ENCODE peak calls at places on chromosomes 2 and 18, in six cellular contexts. U is anterior cingulate cortex, V is endothelial cell, Y is germinal center, K is neuronal stem cell, B is GM03348. H is an unnamed sample.

GRCh38 chr18:27143580-27144287 is 41.4 kb downstream of the CHST9 start:
- DNase-seq in V (no peak), Y (no peak), U (no peak), K (no peak), B (no peak), H (no peak)

GRCh38 chr18:58195278-58195721 is 151.3 kb downstream of the NEDD4L start:
- DNase-seq in U (peak; percentile 20), Y (peak; percentile 68), B (no peak), V (peak; percentile 23), K (no peak), H (no peak)

GRCh38 chr2:237198144-237198900 is 112.6 kb downstream of the COPS8 start:
- DNase-seq in K (no peak), U (no peak), V (no peak), B (no peak), Y (no peak), H (peak; percentile 76)

GRCh38 chr2:103526757-103527156 is 764.9 kb downstream of the TMEM182 start:
- DNase-seq in Y (no peak), U (no peak), K (no peak), V (no peak), B (no peak), H (no peak)

GRCh38 chr2:201257381-201257940 is 2.9 kb upstream of the CASP8 start:
- DNase-seq in B (peak; percentile 48), K (no peak), U (no peak), V (peak; percentile 48), Y (peak; percentile 79), H (no peak)

GRCh38 chr2:42200534-42201227 is 31.5 kb downstream of the EML4 start:
- DNase-seq in Y (no peak), U (no peak), B (peak; percentile 60), V (no peak), K (no peak), H (peak; percentile 69)

GRCh38 chr18:24234330-24234729 is 95.5 kb downstream of the CABYR start:
- DNase-seq in Y (no peak), B (no peak), V (no peak), K (no peak), U (no peak), H (no peak)

GRCh38 chr2:179460530-179460929 is 195.9 kb upstream of the SESTD1 start:
- DNase-seq in V (no peak), Y (no peak), K (no peak), U (no peak), B (peak; percentile 60), H (peak; percentile 95)

GRCh38 chr18:34971313-34971712 is 69.9 kb upstream of the MAPRE2 start:
- DNase-seq in V (no peak), B (no peak), Y (no peak), K (no peak), U (no peak), H (peak; percentile 36)

GRCh38 chr2:70919672-70920366 is 15.9 kb upstream of the ATP6V1B1 start:
- DNase-seq in U (peak; percentile 43), K (peak; percentile 83), V (peak; percentile 96), Y (peak; percentile 68), B (peak; percentile 88), H (peak; percentile 47)

GRCh38 chr2:28488858-28489575 is 6.8 kb upstream of the PLB1 start:
- DNase-seq in U (no peak), K (no peak), V (no peak), Y (no peak), B (no peak), H (no peak)

GRCh38 chr2:74414913-74415761 is 6.3 kb downstream of the C2orf81 start:
- DNase-seq in Y (peak; percentile 59), B (peak; percentile 71), K (no peak), U (no peak), V (peak; percentile 53), H (no peak)

GRCh38 chr18:79493211-79493800 is 97.6 kb downstream of the NFATC1 start:
- DNase-seq in Y (no peak), U (no peak), B (no peak), V (no peak), K (no peak), H (no peak)

GRCh38 chr2:38720613-38721241 is 30.4 kb downstream of the SRSF7 start:
- DNase-seq in U (peak; percentile 18), Y (no peak), V (no peak), B (peak; percentile 84), K (no peak), H (peak; percentile 100)

GRCh38 chr2:232385660-232386489 is 7.3 kb downstream of the ALPP start:
- DNase-seq in U (no peak), K (no peak), V (no peak), Y (no peak), B (peak; percentile 75), H (peak; percentile 95)

GRCh38 chr2:226057914-226058313 is 658.4 kb downstream of the NYAP2 start:
- DNase-seq in B (no peak), U (no peak), V (no peak), K (no peak), Y (no peak), H (no peak)

GRCh38 chr2:10717630-10718029 is 3.8 kb upstream of the ATP6V1C2 start:
- DNase-seq in B (peak; percentile 81), U (no peak), Y (no peak), K (no peak), V (no peak), H (peak; percentile 67)

GRCh38 chr2:28080911-28081310 is 190.4 kb downstream of the BABAM2 start:
- DNase-seq in K (no peak), B (peak; percentile 51), U (no peak), Y (no peak), V (no peak), H (peak; percentile 36)

GRCh38 chr18:59502222-59502898 is 143.3 kb upstream of the LMAN1 start:
- DNase-seq in B (peak; percentile 73), V (no peak), K (no peak), U (no peak), Y (no peak), H (peak; percentile 85)

GRCh38 chr2:68318686-68319396 is 908 bp downstream of the CNRIP1 start:
- DNase-seq in V (peak; percentile 37), B (peak; percentile 52), Y (no peak), U (peak; percentile 59), K (peak; percentile 5), H (no peak)

GRCh38 chr18:25834061-25834460 is 256.4 kb downstream of the SS18 start:
- DNase-seq in U (no peak), K (no peak), V (no peak), B (no peak), Y (no peak), H (no peak)

GRCh38 chr18:66752733-66753132 is 148.8 kb upstream of the CDH19 start:
- DNase-seq in K (no peak), V (no peak), Y (no peak), U (no peak), B (no peak), H (no peak)

GRCh38 chr2:158346041-158346440 is 110.5 kb downstream of the CCDC148 start:
- DNase-seq in U (no peak), V (no peak), B (no peak), Y (no peak), K (peak; percentile 2), H (no peak)

GRCh38 chr2:159891917-159892691 is 94.1 kb upstream of the CD302 start:
- DNase-seq in B (peak; percentile 33), U (no peak), K (no peak), V (no peak), Y (no peak), H (peak; percentile 82)

GRCh38 chr2:236748801-236749200 is 179.2 kb downstream of the ACKR3 start:
- DNase-seq in V (no peak), B (no peak), Y (no peak), U (no peak), K (no peak), H (no peak)

GRCh38 chr2:203510941-203511305 is 24.2 kb downstream of the RAPH1 start:
- DNase-seq in B (peak; percentile 13), V (no peak), Y (peak; percentile 27), U (no peak), K (no peak), H (peak; percentile 69)

GRCh38 chr2:67397143-67397986 is at the start of gene ETAA1:
- DNase-seq in B (peak; percentile 99), U (peak; percentile 85), K (peak; percentile 87), V (peak; percentile 93), Y (peak; percentile 98), H (peak; percentile 83)

GRCh38 chr2:200177971-200178911 is 128.3 kb upstream of the SPATS2L start:
- DNase-seq in U (peak; percentile 20), Y (no peak), B (peak; percentile 64), K (no peak), V (no peak), H (peak; percentile 74)

GRCh38 chr2:39620067-39620466 is 45.6 kb upstream of the TMEM178A start:
- DNase-seq in K (no peak), U (no peak), B (peak; percentile 49), Y (no peak), V (no peak), H (peak; percentile 91)

GRCh38 chr2:11753886-11754704 is 7.7 kb downstream of the LPIN1 start:
- DNase-seq in U (no peak), Y (peak; percentile 47), V (no peak), B (peak; percentile 69), K (no peak), H (peak; percentile 67)

GRCh38 chr2:88692187-88692586 is 714 bp downstream of the RPIA start:
- DNase-seq in B (peak; percentile 26), K (peak; percentile 3), Y (peak; percentile 25), U (peak; percentile 25), V (peak; percentile 20), H (peak; percentile 2)

GRCh38 chr2:219327719-219328118 is 4.8 kb downstream of the RESP18 start:
- DNase-seq in Y (no peak), K (no peak), V (no peak), B (no peak), U (no peak), H (no peak)

GRCh38 chr2:226701052-226701451 is 98.6 kb downstream of the IRS1 start:
- DNase-seq in K (no peak), U (no peak), V (no peak), Y (no peak), B (peak; percentile 85), H (peak; percentile 94)

H was measured in astrocyte.